ENCODE peak calls at places on chromosomes 5 and 9, in six cellular contexts. B, W, G, F, R and K are unnamed samples.

GRCh38 chr5:124996764-124997077 is 250.3 kb upstream of the ZNF608 start:
- DNase-seq in B (no peak), W (peak; percentile 61), G (peak; percentile 12), F (no peak), R (no peak), K (no peak)

GRCh38 chr5:14416709-14417108 is 164.9 kb upstream of the OTULINL start:
- DNase-seq in B (no peak), W (no peak), G (no peak), F (no peak), R (no peak), K (no peak)

GRCh38 chr5:68033961-68034581 is 181.5 kb upstream of the PIK3R1 start:
- DNase-seq in B (no peak), W (peak; percentile 27), G (peak; percentile 41), F (no peak), R (peak; percentile 78), K (peak; percentile 79)

GRCh38 chr5:89864941-89865340 is 544.6 kb downstream of the CETN3 start:
- DNase-seq in B (no peak), W (no peak), G (no peak), F (no peak), R (no peak), K (no peak)

GRCh38 chr9:4640027-4640426 is 22.1 kb upstream of the PLPP6 start:
- DNase-seq in B (peak; percentile 72), W (peak; percentile 69), G (peak; percentile 46), F (no peak), R (peak; percentile 59), K (no peak)

GRCh38 chr5:171437286-171437821 is 17.9 kb downstream of the FGF18 start:
- DNase-seq in B (no peak), W (no peak), G (no peak), F (peak; percentile 54), R (no peak), K (no peak)

GRCh38 chr9:81588148-81588874 is 101.0 kb downstream of the TLE1 start:
- DNase-seq in B (no peak), W (no peak), G (peak; percentile 90), F (no peak), R (peak; percentile 96), K (peak; percentile 93)

GRCh38 chr5:83548556-83548955 is 77.0 kb downstream of the VCAN start:
- DNase-seq in B (no peak), W (no peak), G (peak; percentile 77), F (no peak), R (no peak), K (no peak)

GRCh38 chr5:68884893-68885292 is 208.9 kb upstream of the SLC30A5 start:
- DNase-seq in B (peak; percentile 27), W (peak; percentile 49), G (no peak), F (no peak), R (no peak), K (no peak)

GRCh38 chr5:149162401-149163084 is 21.2 kb downstream of the ABLIM3 start:
- DNase-seq in B (no peak), W (no peak), G (peak; percentile 67), F (no peak), R (no peak), K (no peak)

GRCh38 chr9:127245637-127246164 is 18.9 kb upstream of the GARNL3 start:
- DNase-seq in B (no peak), W (no peak), G (no peak), F (no peak), R (no peak), K (no peak)

GRCh38 chr9:68669189-68669588 is 35.9 kb upstream of the PIP5K1B start:
- DNase-seq in B (no peak), W (no peak), G (no peak), F (no peak), R (no peak), K (no peak)

GRCh38 chr5:172149073-172149472 is 39.0 kb downstream of the STK10 start:
- DNase-seq in B (no peak), W (no peak), G (peak; percentile 84), F (no peak), R (no peak), K (no peak)

GRCh38 chr5:76974768-76975167 is 21.9 kb downstream of the CRHBP start:
- DNase-seq in B (no peak), W (no peak), G (no peak), F (no peak), R (no peak), K (no peak)

GRCh38 chr9:134709512-134710270 is 68.1 kb downstream of the COL5A1 start:
- DNase-seq in B (no peak), W (no peak), G (peak; percentile 87), F (peak; percentile 59), R (no peak), K (peak; percentile 30)

GRCh38 chr9:78866228-78867132 is 569.6 kb downstream of the PSAT1 start:
- DNase-seq in B (no peak), W (peak; percentile 33), G (peak; percentile 94), F (no peak), R (no peak), K (no peak)

GRCh38 chr5:96976-97640 is 5.1 kb downstream of the PLEKHG4B start:
- DNase-seq in B (no peak), W (no peak), G (no peak), F (no peak), R (no peak), K (no peak)

GRCh38 chr5:78008356-78008967 is 232.3 kb upstream of the TBCA start:
- DNase-seq in B (no peak), W (peak; percentile 34), G (peak; percentile 65), F (no peak), R (peak; percentile 13), K (no peak)

GRCh38 chr9:134365791-134366222 is 39.6 kb downstream of the RXRA start:
- DNase-seq in B (no peak), W (peak; percentile 79), G (peak; percentile 61), F (peak; percentile 81), R (peak; percentile 76), K (no peak)

GRCh38 chr5:171776176-171776575 is 9.4 kb upstream of the SMIM23 start:
- DNase-seq in B (no peak), W (no peak), G (no peak), F (no peak), R (no peak), K (no peak)

GRCh38 chr9:98972641-98973545 is 29.2 kb downstream of the COL15A1 start:
- DNase-seq in B (no peak), W (no peak), G (no peak), F (no peak), R (no peak), K (no peak)

GRCh38 chr5:80125962-80126480 is 90.9 kb downstream of the THBS4 start:
- DNase-seq in B (no peak), W (no peak), G (peak; percentile 75), F (no peak), R (no peak), K (no peak)

GRCh38 chr9:87707805-87708500 is 18.0 kb upstream of the CTSL start:
- DNase-seq in B (no peak), W (no peak), G (no peak), F (no peak), R (no peak), K (no peak)

GRCh38 chr5:66987126-66987525 is 209.5 kb downstream of the CD180 start:
- DNase-seq in B (no peak), W (no peak), G (peak; percentile 69), F (no peak), R (no peak), K (no peak)

GRCh38 chr5:16570121-16570815 is 46.5 kb downstream of the RETREG1 start:
- DNase-seq in B (no peak), W (peak; percentile 19), G (peak; percentile 76), F (no peak), R (no peak), K (no peak)

GRCh38 chr5:45507174-45507573 is 189.0 kb downstream of the HCN1 start:
- DNase-seq in B (no peak), W (peak; percentile 30), G (no peak), F (no peak), R (no peak), K (no peak)

GRCh38 chr5:1720396-1721110 is 79.1 kb downstream of the MRPL36 start:
- DNase-seq in B (no peak), W (no peak), G (no peak), F (peak; percentile 30), R (no peak), K (no peak)

GRCh38 chr9:99377790-99378775 is 156.0 kb downstream of the SEC61B start:
- DNase-seq in B (no peak), W (no peak), G (peak; percentile 26), F (no peak), R (no peak), K (no peak)

GRCh38 chr9:6194934-6195333 is 20.7 kb upstream of the IL33 start:
- DNase-seq in B (no peak), W (no peak), G (peak; percentile 31), F (no peak), R (peak; percentile 27), K (no peak)

GRCh38 chr9:72154468-72155281 is 5.4 kb downstream of the GDA start:
- DNase-seq in B (no peak), W (no peak), G (peak; percentile 5), F (no peak), R (no peak), K (no peak)

GRCh38 chr9:124475158-124475867 is 25.1 kb downstream of the ADGRD2 start:
- DNase-seq in B (no peak), W (peak; percentile 22), G (no peak), F (peak; percentile 40), R (no peak), K (no peak)

GRCh38 chr9:94526951-94527350 is 27.9 kb upstream of the PCAT7 start:
- DNase-seq in B (no peak), W (no peak), G (no peak), F (no peak), R (no peak), K (no peak)
- H3K36me3 ChIP-seq in B (no peaks in the 10 kb centered on the region), W (no peaks in the 10 kb centered on the region), G (no peaks in the 10 kb centered on the region), F (no peaks in the 10 kb centered on the region), R (no peaks in the 10 kb centered on the region), K (no peaks in the 10 kb centered on the region)

GRCh38 chr9:94949330-94949729 is 222.8 kb downstream of the AOPEP start:
- DNase-seq in B (no peak), W (peak; percentile 23), G (no peak), F (no peak), R (no peak), K (no peak)
- H3K4me1 ChIP-seq in B (peaks cover 20% of the 10 kb centered on the region), W (peaks cover 5% of the 10 kb centered on the region), G (peaks cover 51% of the 10 kb centered on the region), F (peaks cover 61% of the 10 kb centered on the region), R (peaks cover 52% of the 10 kb centered on the region), K (peaks cover 20% of the 10 kb centered on the region)

DNA sequence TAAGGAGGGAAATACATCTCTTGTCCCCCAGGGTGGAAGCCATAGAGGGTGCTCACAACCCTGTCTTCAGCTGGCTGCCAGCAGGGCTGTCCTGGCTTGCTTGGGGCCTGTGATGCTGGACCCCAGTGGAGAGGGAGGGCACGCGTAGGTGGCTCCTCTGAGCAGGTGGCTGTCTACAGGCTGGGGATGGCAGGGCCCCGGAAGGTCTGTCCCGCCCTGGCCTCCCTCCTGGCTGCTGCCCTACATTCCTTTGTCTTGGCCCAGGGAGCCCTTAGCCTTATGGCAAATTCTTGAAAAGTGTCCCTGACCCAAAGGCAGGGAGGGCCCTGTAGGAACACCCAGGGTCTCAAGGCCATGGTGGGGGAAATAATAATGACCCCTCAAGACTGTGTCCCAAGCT is 224.4 kb downstream of the HSPA4 start:
- DNase-seq in B (no peak), W (no peak), G (no peak), F (peak; percentile 35), R (no peak), K (no peak)
- H3K27ac ChIP-seq in B (no peak overlapping the region), W (no peak overlapping the region), G (no peak overlapping the region), F (no peak overlapping the region), R (no peak overlapping the region), K (no peak overlapping the region)

DNA sequence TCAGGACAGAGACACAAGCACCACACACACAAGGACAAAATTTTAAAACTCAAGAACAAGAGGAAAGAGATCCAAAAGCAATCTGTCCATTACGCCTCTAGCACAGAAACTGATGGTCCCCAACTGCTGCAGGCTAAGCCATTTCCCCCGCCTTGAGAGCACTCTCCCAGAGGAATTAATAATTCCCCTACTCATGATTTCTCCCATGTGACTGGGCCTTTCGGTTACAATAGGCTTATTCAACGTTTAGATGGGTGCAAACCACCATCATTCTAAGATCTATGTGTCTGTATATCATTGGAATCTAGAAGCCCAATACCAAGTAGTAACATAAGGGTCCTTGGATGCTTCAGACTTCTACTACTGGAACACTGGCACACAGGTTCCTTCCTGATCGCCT is 18.8 kb downstream of the BRD8 start:
- DNase-seq in B (no peak), W (no peak), G (no peak), F (no peak), R (no peak), K (no peak)
- H3K36me3 ChIP-seq in B (peaks cover 82% of the 10 kb centered on the region), W (peaks cover 82% of the 10 kb centered on the region), G (peaks cover 64% of the 10 kb centered on the region), F (peaks cover 8% of the 10 kb centered on the region), R (peaks cover 72% of the 10 kb centered on the region), K (peaks cover 80% of the 10 kb centered on the region)